ENCODE peak calls at places on chromosome 21, in four cellular contexts. P is K562, E is HL-60, K is GM12878. D is an unnamed sample.

GRCh38 chr21:39575778-39576177 is 37.0 kb upstream of the B3GALT5 start:
- DNase-seq in E (no peak), K (no peak), P (no peak), D (no peak)

GRCh38 chr21:36744560-36745231 is 45.8 kb downstream of the SIM2 start:
- DNase-seq in P (no peak), K (no peak), E (no peak), D (no peak)

GRCh38 chr21:37032293-37032692 is 25.8 kb downstream of the RIPPLY3 start:
- DNase-seq in E (no peak), P (no peak), K (no peak), D (no peak)

GRCh38 chr21:41958886-41959563 is 5.2 kb upstream of the C2CD2 start:
- DNase-seq in E (no peak), P (no peak), K (no peak), D (no peak)

GRCh38 chr21:41283211-41283818 is 33.3 kb upstream of the FAM3B start:
- DNase-seq in P (peak; percentile 66), K (peak; percentile 61), E (peak; percentile 33), D (peak; percentile 40)

GRCh38 chr21:36700295-36700960 is 1.5 kb downstream of the SIM2 start:
- DNase-seq in E (no peak), K (no peak), P (no peak), D (peak; percentile 14)

GRCh38 chr21:42255825-42256224 is 36.9 kb downstream of the ABCG1 start:
- DNase-seq in K (no peak), P (no peak), E (no peak), D (no peak)

GRCh38 chr21:27580276-27580675 is 613.4 kb upstream of the ADAMTS5 start:
- DNase-seq in K (no peak), E (no peak), P (no peak), D (no peak)

GRCh38 chr21:15682977-15683376 is 46.8 kb upstream of the USP25 start:
- DNase-seq in E (peak; percentile 40), P (no peak), K (no peak), D (no peak)

GRCh38 chr21:37155216-37155615 is 82.2 kb downstream of the TTC3 start:
- DNase-seq in K (no peak), E (no peak), P (no peak), D (no peak)

GRCh38 chr21:42406846-42407245 is 3.1 kb downstream of the UBASH3A start:
- DNase-seq in E (no peak), P (no peak), K (no peak), D (no peak)

GRCh38 chr21:45644041-45644906 is 749 bp downstream of the PCBP3 start:
- DNase-seq in P (no peak), E (no peak), K (no peak), D (no peak)
- TF ChIP-seq SPI1 in P (no peak), E (no peak), K (no peak), D (no peak)

DNA sequence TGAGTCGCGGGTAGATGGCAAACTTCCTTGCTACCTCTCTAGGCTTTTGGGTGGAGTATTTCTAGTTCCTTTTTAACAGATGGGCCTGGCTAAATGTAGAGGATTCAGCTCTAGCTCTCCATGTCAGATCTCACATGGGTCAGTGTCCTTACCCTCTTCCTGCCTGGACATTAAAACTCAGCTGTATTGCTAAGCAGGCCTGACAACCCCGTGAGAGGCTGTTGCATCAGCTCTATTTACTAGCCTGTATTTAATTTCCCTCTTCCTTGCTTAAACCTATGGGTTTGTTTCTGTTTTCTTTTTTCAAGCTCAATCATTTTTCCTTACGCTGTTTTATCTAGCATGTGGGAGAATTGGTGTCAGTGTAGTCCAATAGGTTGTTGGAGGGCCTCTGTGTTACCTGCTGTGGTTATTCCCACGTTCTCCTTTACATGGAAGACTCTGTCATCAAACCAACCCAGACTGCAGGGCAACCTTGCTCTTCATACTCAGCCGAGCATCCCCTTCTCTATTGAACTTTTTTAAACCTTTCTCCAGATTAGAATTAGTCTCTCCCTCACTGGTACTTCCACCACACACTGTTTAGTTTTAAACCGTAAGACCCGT is 79.5 kb upstream of the BACH1 start:
- DNase-seq in P (no peak), E (no peak), K (no peak), D (no peak)
- TF ChIP-seq POLR2AphosphoS5 in P (no peak), E (no peak), K (no peak), D (no peak)

GRCh38 chr21:32812035-32812434 is 40.5 kb upstream of the PAXBP1 start:
- DNase-seq in E (no peak), K (no peak), P (no peak), D (no peak)
- TF ChIP-seq SPI1 in E (no peak), K (no peak), P (no peak), D (no peak)

GRCh38 chr21:30779269-30779668 is 24.0 kb upstream of the KRTAP21-1 start:
- DNase-seq in K (no peak), P (no peak), E (no peak), D (no peak)
- TF ChIP-seq POLR2AphosphoS5 in K (no peak), P (no peak), E (no peak), D (no peak)

DNA sequence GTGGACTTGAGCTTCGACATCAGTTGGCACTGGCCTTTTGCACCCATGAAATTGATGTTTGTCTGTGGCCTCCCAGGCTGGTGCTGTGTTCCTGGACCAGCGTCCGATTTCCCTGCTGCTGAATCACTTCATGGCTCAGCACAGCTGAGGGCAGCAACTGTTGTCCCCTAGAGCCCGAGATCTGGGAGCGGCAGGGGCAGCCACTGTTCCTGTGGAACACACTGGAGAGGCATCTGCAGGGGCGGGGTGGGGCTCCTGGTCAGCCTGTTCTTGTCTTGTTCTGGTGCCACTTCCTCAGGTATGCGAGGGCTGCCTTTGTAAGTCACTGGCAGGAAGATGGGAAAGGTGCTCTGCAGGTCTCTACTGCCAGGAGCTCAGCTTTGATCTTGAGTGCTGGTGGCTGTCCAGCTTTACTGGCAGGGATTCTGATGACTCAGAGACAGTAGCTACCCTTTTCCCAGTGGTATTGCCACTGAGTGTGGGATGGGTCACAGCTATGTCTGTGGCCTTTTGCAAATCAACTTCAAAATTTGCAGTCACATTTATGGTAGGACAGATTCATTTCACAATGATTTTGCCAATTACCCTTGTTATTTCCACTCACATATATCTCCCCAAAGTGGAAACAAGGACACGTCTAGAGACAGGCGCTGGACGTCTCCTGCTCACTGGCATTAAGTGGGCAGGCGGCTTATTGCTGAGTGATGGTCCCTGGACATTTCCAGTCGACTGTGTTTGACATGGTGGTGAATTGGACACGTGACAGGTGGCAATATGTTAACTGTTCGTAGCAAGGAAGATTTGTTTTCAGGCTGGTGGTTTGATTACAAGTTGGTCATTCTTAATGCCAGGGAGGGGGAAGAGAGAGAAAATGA is 15.3 kb downstream of the AGPAT3 start:
- DNase-seq in P (no peak), E (no peak), K (no peak), D (no peak)
- TF ChIP-seq SPI1 in P (no peak), E (no peak), K (no peak), D (no peak)

GRCh38 chr21:29343517-29343916 is 44.8 kb downstream of the BACH1 start:
- DNase-seq in E (no peak), P (no peak), K (no peak), D (no peak)
- TF ChIP-seq POLR2AphosphoS5 in E (no peak), P (no peak), K (no peak), D (no peak)

GRCh38 chr21:34157456-34158025 is 84.2 kb downstream of the MRPS6 start:
- DNase-seq in P (no peak), K (no peak), E (no peak), D (no peak)

GRCh38 chr21:34154878-34155277 is 81.5 kb downstream of the MRPS6 start:
- DNase-seq in K (no peak), P (no peak), E (no peak), D (no peak)

GRCh38 chr21:34158866-34159616 is 85.7 kb downstream of the MRPS6 start:
- DNase-seq in P (no peak), K (no peak), E (no peak), D (no peak)

GRCh38 chr21:34159617-34159883 is 86.2 kb downstream of the MRPS6 start:
- DNase-seq in K (no peak), E (no peak), P (no peak), D (no peak)

GRCh38 chr21:34156957-34157356 is 83.6 kb downstream of the MRPS6 start:
- DNase-seq in P (no peak), E (no peak), K (no peak), D (no peak)
- TF ChIP-seq SPI1 in P (no peak), E (no peak), K (no peak), D (no peak)

DNA sequence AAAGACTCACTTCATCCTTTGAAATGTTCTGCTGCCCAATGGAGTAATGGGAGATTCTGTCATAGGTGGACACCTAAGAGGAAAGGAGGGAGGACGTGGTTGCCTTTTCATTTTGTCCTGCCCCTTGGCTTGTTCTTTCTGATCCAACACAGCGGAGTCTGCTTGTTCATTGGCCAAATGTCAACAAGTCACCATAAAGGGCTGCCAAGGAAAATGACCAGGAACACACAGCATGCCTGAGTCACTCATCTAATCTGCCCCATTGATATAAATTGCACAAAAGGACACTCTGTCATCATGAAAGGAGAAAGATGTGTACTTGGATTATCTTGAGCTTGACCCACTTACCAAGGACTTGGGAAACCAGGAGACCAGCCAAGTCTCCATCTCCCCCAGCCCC is 422.9 kb downstream of the SETD4 start:
- DNase-seq in E (no peak), K (no peak), P (no peak), D (no peak)
- TF ChIP-seq POLR2AphosphoS5 in E (no peak), K (no peak), P (no peak), D (no peak)